ENCODE peak calls at places on chromosome 15, in four cellular contexts. J is IMR-90, T is HepG2, Y is K562. O is an unnamed sample.

GRCh38 chr15:77630956-77631789 is 1.5 kb downstream of the LINGO1 start:
- DNase-seq in J (no peak), T (no peak), Y (no peak), O (no peak)

GRCh38 chr15:85854345-85855097 is 59.8 kb upstream of the KLHL25 start:
- DNase-seq in J (peak; percentile 62), T (peak; percentile 52), Y (peak; percentile 69), O (peak; percentile 88)

GRCh38 chr15:80090879-80091503 is 31.5 kb downstream of the ZFAND6 start:
- DNase-seq in J (no peak), T (no peak), Y (no peak), O (peak; percentile 25)

GRCh38 chr15:79035111-79035601 is 55.4 kb downstream of the RASGRF1 start:
- DNase-seq in J (no peak), T (no peak), Y (no peak), O (no peak)

GRCh38 chr15:92565351-92566125 is 90.0 kb downstream of the FAM174B start:
- DNase-seq in J (no peak), T (no peak), Y (no peak), O (no peak)

GRCh38 chr15:38636597-38636996 is 72.0 kb upstream of the RASGRP1 start:
- DNase-seq in J (no peak), T (no peak), Y (no peak), O (no peak)

GRCh38 chr15:58994906-58995453 is 7.5 kb downstream of the RNF111 start:
- DNase-seq in J (no peak), T (no peak), Y (no peak), O (no peak)

GRCh38 chr15:80183886-80184285 is 31.1 kb downstream of the FAH start:
- DNase-seq in J (peak; percentile 13), T (no peak), Y (peak; percentile 13), O (peak; percentile 36)

GRCh38 chr15:43772624-43773023 is 4.1 kb downstream of the ELL3 start:
- DNase-seq in J (no peak), T (no peak), Y (no peak), O (no peak)

GRCh38 chr15:42082141-42082540 is 12.2 kb downstream of the PLA2G4D start:
- DNase-seq in J (no peak), T (no peak), Y (no peak), O (no peak)

GRCh38 chr15:94196536-94196935 is 34.8 kb upstream of the MCTP2 start:
- DNase-seq in J (peak; percentile 60), T (no peak), Y (no peak), O (no peak)

GRCh38 chr15:34588046-34588674 is 4.7 kb upstream of the GOLGA8B start:
- DNase-seq in J (peak; percentile 80), T (peak; percentile 80), Y (peak; percentile 87), O (peak; percentile 94)

GRCh38 chr15:40047413-40048154 is 8.6 kb upstream of the SRP14 start:
- DNase-seq in J (peak; percentile 87), T (no peak), Y (no peak), O (no peak)

GRCh38 chr15:35813573-35813972 is 267.6 kb upstream of the DPH6 start:
- DNase-seq in J (no peak), T (no peak), Y (no peak), O (no peak)

GRCh38 chr15:82778755-82779154 is 27.1 kb downstream of the FSD2 start:
- DNase-seq in J (no peak), T (no peak), Y (no peak), O (no peak)
- TF ChIP-seq MAZ in J (no peak), T (no peak), Y (no peak), O (no peak)

GRCh38 chr15:90211440-90212168 is 10.5 kb downstream of the SEMA4B start:
- DNase-seq in J (peak; percentile 67), T (no peak), Y (no peak), O (peak; percentile 96)
- H3K4me2 ChIP-seq in J (peak overlapping the region; percentile 23), T (peak overlapping the region; percentile 28), Y (no peak overlapping the region), O (peak overlapping the region; percentile 86)

GRCh38 chr15:88174571-88174970 is 82.0 kb downstream of the NTRK3 start:
- DNase-seq in J (no peak), T (no peak), Y (no peak), O (no peak)
- TF ChIP-seq MAZ in J (no peak), T (no peak), Y (no peak), O (no peak)

DNA sequence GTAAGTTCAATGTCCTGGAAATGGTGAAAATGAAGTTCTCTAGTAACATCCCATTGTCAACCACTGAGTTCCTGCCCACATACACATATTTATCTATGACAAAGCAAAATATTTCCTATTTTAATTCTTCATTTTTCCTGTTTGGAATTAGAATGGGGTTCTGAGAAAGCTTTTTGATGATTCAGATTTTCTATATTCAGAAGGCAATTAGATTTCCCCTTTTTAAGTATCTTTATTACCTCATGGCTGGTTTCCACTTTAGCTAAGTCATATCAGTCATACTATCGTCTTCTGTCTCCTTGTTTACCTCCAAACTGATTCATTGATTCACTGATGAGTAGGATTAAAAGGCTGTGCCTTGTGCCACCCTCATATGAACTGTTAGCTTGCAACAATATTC is 17.9 kb downstream of the ETFA start:
- DNase-seq in J (peak; percentile 39), T (no peak), Y (no peak), O (no peak)
- H3K4me2 ChIP-seq in J (no peak overlapping the region), T (no peak overlapping the region), Y (no peak overlapping the region), O (no peak overlapping the region)

DNA sequence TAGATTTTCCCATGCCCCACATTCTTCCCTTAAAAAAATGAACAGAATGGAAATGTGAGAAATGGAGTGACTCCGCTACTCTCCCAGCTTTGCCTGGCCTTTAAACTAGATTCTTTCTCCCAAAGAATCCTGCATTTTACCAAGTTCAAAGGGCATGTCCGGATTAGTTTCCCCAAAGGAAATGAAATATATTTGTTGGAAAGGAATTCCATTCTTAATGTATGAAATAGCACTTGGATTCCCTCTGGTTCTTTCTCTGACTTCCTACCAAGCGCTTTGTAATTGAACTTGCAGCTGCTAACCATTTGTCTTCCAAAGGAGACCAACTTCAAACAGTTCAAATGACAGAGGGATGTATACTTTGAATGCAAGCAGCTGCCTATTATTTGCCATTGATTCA is 18.9 kb downstream of the MAP2K1 start:
- DNase-seq in J (peak; percentile 59), T (no peak), Y (no peak), O (no peak)
- TF ChIP-seq MAZ in J (no peak), T (no peak), Y (no peak), O (no peak)

DNA sequence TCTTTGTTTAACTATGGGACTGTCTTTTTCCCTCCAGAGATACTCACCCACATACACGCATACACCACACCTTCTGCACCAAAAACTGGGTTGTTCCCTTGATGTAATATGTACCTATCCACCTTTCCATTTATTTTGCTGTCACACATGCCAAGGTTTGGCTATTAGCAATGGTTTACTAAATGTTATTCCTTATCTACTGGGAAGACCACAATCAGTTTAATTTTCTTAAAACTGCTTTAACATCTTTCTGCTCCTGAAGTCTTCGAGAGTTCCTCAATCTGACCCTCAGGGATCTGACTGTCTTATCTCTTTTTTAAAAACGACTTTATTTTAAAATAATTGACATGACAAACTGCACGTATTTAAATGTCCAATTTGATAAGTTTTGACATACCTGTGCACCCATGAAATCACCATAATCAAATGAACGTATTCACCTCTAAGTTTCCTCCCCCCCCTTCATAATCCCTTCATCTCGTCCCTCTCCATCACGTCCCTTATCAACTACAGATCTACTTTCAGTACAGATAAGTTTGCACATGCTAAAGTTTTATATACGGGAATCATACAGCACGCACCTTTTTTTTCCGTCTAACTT is 805 bp upstream of the TRPM7 start:
- DNase-seq in J (no peak), T (no peak), Y (no peak), O (no peak)
- H3K4me2 ChIP-seq in J (peak overlapping the region; percentile 81), T (peak overlapping the region; percentile 88), Y (peak overlapping the region; percentile 96), O (peak overlapping the region; percentile 82)

GRCh38 chr15:76107169-76107568 is 47.4 kb downstream of the TMEM266 start:
- DNase-seq in J (no peak), T (no peak), Y (no peak), O (peak; percentile 46)
- TF ChIP-seq MAZ in J (no peak), T (no peak), Y (no peak), O (no peak)

O was measured in A549.